ENCODE peak calls at places on chromosomes 1 and 21, in seven cellular contexts. One of them, this sample, is unnamed.

GRCh38 chr1:17061486-17062271 is 7.8 kb upstream of the SDHB start:
- DNase-seq in nephron progenitor cell: no peak
- DNase-seq in kidney: no peak
- DNase-seq in activated CD4-positive, alpha-beta T cell treated with anti-CD3 and anti-CD28 coated beads for 24 hours: no peak
- DNase-seq in activated CD8-positive, alpha-beta T cell treated with anti-CD3 and anti-CD28 coated beads for 36 hours: no peak
- DNase-seq in HT1080: peak; percentile 26
- DNase-seq in cardiac fibroblast: no peak
- DNase-seq in this sample: no peak

GRCh38 chr21:37060296-37060695 is 12.6 kb downstream of the PIGP start:
- DNase-seq in nephron progenitor cell: peak; percentile 22
- DNase-seq in kidney: no peak
- DNase-seq in activated CD4-positive, alpha-beta T cell treated with anti-CD3 and anti-CD28 coated beads for 24 hours: no peak
- DNase-seq in activated CD8-positive, alpha-beta T cell treated with anti-CD3 and anti-CD28 coated beads for 36 hours: peak; percentile 67
- DNase-seq in HT1080: peak; percentile 97
- DNase-seq in cardiac fibroblast: peak; percentile 94
- DNase-seq in this sample: no peak

GRCh38 chr1:47992720-47993119 is 4.5 kb downstream of the TRABD2B start:
- DNase-seq in nephron progenitor cell: peak; percentile 39
- DNase-seq in kidney: no peak
- DNase-seq in activated CD4-positive, alpha-beta T cell treated with anti-CD3 and anti-CD28 coated beads for 24 hours: no peak
- DNase-seq in activated CD8-positive, alpha-beta T cell treated with anti-CD3 and anti-CD28 coated beads for 36 hours: no peak
- DNase-seq in HT1080: no peak
- DNase-seq in cardiac fibroblast: peak; percentile 80
- DNase-seq in this sample: no peak

GRCh38 chr1:94302960-94303359 is 65.6 kb upstream of the ARHGAP29 start:
- DNase-seq in nephron progenitor cell: no peak
- DNase-seq in kidney: no peak
- DNase-seq in activated CD4-positive, alpha-beta T cell treated with anti-CD3 and anti-CD28 coated beads for 24 hours: no peak
- DNase-seq in activated CD8-positive, alpha-beta T cell treated with anti-CD3 and anti-CD28 coated beads for 36 hours: no peak
- DNase-seq in HT1080: no peak
- DNase-seq in cardiac fibroblast: no peak
- DNase-seq in this sample: no peak

GRCh38 chr1:16120940-16121410 is 34.9 kb downstream of the EPHA2 start:
- DNase-seq in nephron progenitor cell: no peak
- DNase-seq in kidney: no peak
- DNase-seq in activated CD4-positive, alpha-beta T cell treated with anti-CD3 and anti-CD28 coated beads for 24 hours: no peak
- DNase-seq in activated CD8-positive, alpha-beta T cell treated with anti-CD3 and anti-CD28 coated beads for 36 hours: no peak
- DNase-seq in HT1080: no peak
- DNase-seq in cardiac fibroblast: no peak
- DNase-seq in this sample: no peak

GRCh38 chr1:243471754-243472725 is 216.2 kb downstream of the SDCCAG8 start:
- DNase-seq in nephron progenitor cell: no peak
- DNase-seq in kidney: no peak
- DNase-seq in activated CD4-positive, alpha-beta T cell treated with anti-CD3 and anti-CD28 coated beads for 24 hours: no peak
- DNase-seq in activated CD8-positive, alpha-beta T cell treated with anti-CD3 and anti-CD28 coated beads for 36 hours: no peak
- DNase-seq in HT1080: peak; percentile 57
- DNase-seq in cardiac fibroblast: no peak
- DNase-seq in this sample: no peak

GRCh38 chr1:150615346-150616201 is 13.8 kb downstream of the ENSA start:
- DNase-seq in nephron progenitor cell: no peak
- DNase-seq in kidney: no peak
- DNase-seq in activated CD4-positive, alpha-beta T cell treated with anti-CD3 and anti-CD28 coated beads for 24 hours: no peak
- DNase-seq in activated CD8-positive, alpha-beta T cell treated with anti-CD3 and anti-CD28 coated beads for 36 hours: peak; percentile 47
- DNase-seq in HT1080: peak; percentile 67
- DNase-seq in cardiac fibroblast: no peak
- DNase-seq in this sample: no peak

GRCh38 chr1:93679546-93679945 is 2.1 kb downstream of the BCAR3 start:
- DNase-seq in nephron progenitor cell: no peak
- DNase-seq in kidney: no peak
- DNase-seq in activated CD4-positive, alpha-beta T cell treated with anti-CD3 and anti-CD28 coated beads for 24 hours: no peak
- DNase-seq in activated CD8-positive, alpha-beta T cell treated with anti-CD3 and anti-CD28 coated beads for 36 hours: no peak
- DNase-seq in HT1080: no peak
- DNase-seq in cardiac fibroblast: no peak
- DNase-seq in this sample: no peak

GRCh38 chr1:231571904-231572303 is 43.4 kb downstream of the TSNAX start:
- DNase-seq in nephron progenitor cell: no peak
- DNase-seq in kidney: no peak
- DNase-seq in activated CD4-positive, alpha-beta T cell treated with anti-CD3 and anti-CD28 coated beads for 24 hours: no peak
- DNase-seq in activated CD8-positive, alpha-beta T cell treated with anti-CD3 and anti-CD28 coated beads for 36 hours: no peak
- DNase-seq in HT1080: no peak
- DNase-seq in cardiac fibroblast: peak; percentile 14
- DNase-seq in this sample: no peak

GRCh38 chr1:232899278-232899677 is 51.1 kb upstream of the NTPCR start:
- DNase-seq in nephron progenitor cell: no peak
- DNase-seq in kidney: no peak
- DNase-seq in activated CD4-positive, alpha-beta T cell treated with anti-CD3 and anti-CD28 coated beads for 24 hours: no peak
- DNase-seq in activated CD8-positive, alpha-beta T cell treated with anti-CD3 and anti-CD28 coated beads for 36 hours: no peak
- DNase-seq in HT1080: no peak
- DNase-seq in cardiac fibroblast: no peak
- DNase-seq in this sample: no peak

GRCh38 chr1:40897499-40897898 is 35.3 kb upstream of the CITED4 start:
- DNase-seq in nephron progenitor cell: no peak
- DNase-seq in kidney: no peak
- DNase-seq in activated CD4-positive, alpha-beta T cell treated with anti-CD3 and anti-CD28 coated beads for 24 hours: no peak
- DNase-seq in activated CD8-positive, alpha-beta T cell treated with anti-CD3 and anti-CD28 coated beads for 36 hours: no peak
- DNase-seq in HT1080: peak; percentile 76
- DNase-seq in cardiac fibroblast: no peak
- DNase-seq in this sample: no peak

GRCh38 chr21:23950344-23950743 is 1656.9 kb downstream of the MRPL39 start:
- DNase-seq in nephron progenitor cell: no peak
- DNase-seq in kidney: no peak
- DNase-seq in activated CD4-positive, alpha-beta T cell treated with anti-CD3 and anti-CD28 coated beads for 24 hours: no peak
- DNase-seq in activated CD8-positive, alpha-beta T cell treated with anti-CD3 and anti-CD28 coated beads for 36 hours: no peak
- DNase-seq in HT1080: no peak
- DNase-seq in cardiac fibroblast: no peak
- DNase-seq in this sample: no peak

GRCh38 chr1:216809649-216810048 is 86.4 kb upstream of the ESRRG start:
- DNase-seq in nephron progenitor cell: no peak
- DNase-seq in kidney: no peak
- DNase-seq in activated CD4-positive, alpha-beta T cell treated with anti-CD3 and anti-CD28 coated beads for 24 hours: no peak
- DNase-seq in activated CD8-positive, alpha-beta T cell treated with anti-CD3 and anti-CD28 coated beads for 36 hours: no peak
- DNase-seq in HT1080: no peak
- DNase-seq in cardiac fibroblast: no peak
- DNase-seq in this sample: no peak

GRCh38 chr1:10168912-10169514 is 41.4 kb upstream of the KIF1B start:
- DNase-seq in nephron progenitor cell: no peak
- DNase-seq in kidney: no peak
- DNase-seq in activated CD4-positive, alpha-beta T cell treated with anti-CD3 and anti-CD28 coated beads for 24 hours: no peak
- DNase-seq in activated CD8-positive, alpha-beta T cell treated with anti-CD3 and anti-CD28 coated beads for 36 hours: peak; percentile 21
- DNase-seq in HT1080: no peak
- DNase-seq in cardiac fibroblast: no peak
- DNase-seq in this sample: no peak

GRCh38 chr1:66576645-66577044 is 42.7 kb downstream of the SGIP1 start:
- DNase-seq in nephron progenitor cell: no peak
- DNase-seq in kidney: no peak
- DNase-seq in activated CD4-positive, alpha-beta T cell treated with anti-CD3 and anti-CD28 coated beads for 24 hours: no peak
- DNase-seq in activated CD8-positive, alpha-beta T cell treated with anti-CD3 and anti-CD28 coated beads for 36 hours: no peak
- DNase-seq in HT1080: peak; percentile 79
- DNase-seq in cardiac fibroblast: peak; percentile 30
- DNase-seq in this sample: no peak

GRCh38 chr1:20250346-20250989 is 40.2 kb upstream of the VWA5B1 start:
- DNase-seq in nephron progenitor cell: no peak
- DNase-seq in kidney: peak; percentile 34
- DNase-seq in activated CD4-positive, alpha-beta T cell treated with anti-CD3 and anti-CD28 coated beads for 24 hours: no peak
- DNase-seq in activated CD8-positive, alpha-beta T cell treated with anti-CD3 and anti-CD28 coated beads for 36 hours: peak; percentile 46
- DNase-seq in HT1080: no peak
- DNase-seq in cardiac fibroblast: peak; percentile 43
- DNase-seq in this sample: no peak

GRCh38 chr1:11431946-11432507 is 46.9 kb upstream of the DISP3 start:
- DNase-seq in nephron progenitor cell: no peak
- DNase-seq in kidney: no peak
- DNase-seq in activated CD4-positive, alpha-beta T cell treated with anti-CD3 and anti-CD28 coated beads for 24 hours: no peak
- DNase-seq in activated CD8-positive, alpha-beta T cell treated with anti-CD3 and anti-CD28 coated beads for 36 hours: no peak
- DNase-seq in HT1080: peak; percentile 14
- DNase-seq in cardiac fibroblast: no peak
- DNase-seq in this sample: no peak

GRCh38 chr1:170853867-170854266 is 81.5 kb upstream of the MROH9 start:
- DNase-seq in nephron progenitor cell: no peak
- DNase-seq in kidney: no peak
- DNase-seq in activated CD4-positive, alpha-beta T cell treated with anti-CD3 and anti-CD28 coated beads for 24 hours: no peak
- DNase-seq in activated CD8-positive, alpha-beta T cell treated with anti-CD3 and anti-CD28 coated beads for 36 hours: no peak
- DNase-seq in HT1080: no peak
- DNase-seq in cardiac fibroblast: no peak
- DNase-seq in this sample: no peak

GRCh38 chr1:94396356-94396755 is 21.8 kb upstream of the ABCD3 start:
- DNase-seq in nephron progenitor cell: peak; percentile 9
- DNase-seq in kidney: no peak
- DNase-seq in activated CD4-positive, alpha-beta T cell treated with anti-CD3 and anti-CD28 coated beads for 24 hours: no peak
- DNase-seq in activated CD8-positive, alpha-beta T cell treated with anti-CD3 and anti-CD28 coated beads for 36 hours: no peak
- DNase-seq in HT1080: peak; percentile 11
- DNase-seq in cardiac fibroblast: peak; percentile 31
- DNase-seq in this sample: no peak

GRCh38 chr1:4853930-4854329 is 199.5 kb downstream of the AJAP1 start:
- DNase-seq in nephron progenitor cell: no peak
- DNase-seq in kidney: no peak
- DNase-seq in activated CD4-positive, alpha-beta T cell treated with anti-CD3 and anti-CD28 coated beads for 24 hours: no peak
- DNase-seq in activated CD8-positive, alpha-beta T cell treated with anti-CD3 and anti-CD28 coated beads for 36 hours: no peak
- DNase-seq in HT1080: no peak
- DNase-seq in cardiac fibroblast: no peak
- DNase-seq in this sample: no peak

GRCh38 chr1:206717237-206717989 is 32.7 kb downstream of the MAPKAPK2 start:
- DNase-seq in nephron progenitor cell: no peak
- DNase-seq in kidney: no peak
- DNase-seq in activated CD4-positive, alpha-beta T cell treated with anti-CD3 and anti-CD28 coated beads for 24 hours: no peak
- DNase-seq in activated CD8-positive, alpha-beta T cell treated with anti-CD3 and anti-CD28 coated beads for 36 hours: peak; percentile 43
- DNase-seq in HT1080: no peak
- DNase-seq in cardiac fibroblast: peak; percentile 65
- DNase-seq in this sample: no peak

GRCh38 chr1:35324486-35324885 is 56.0 kb downstream of the ZMYM4 start:
- DNase-seq in nephron progenitor cell: no peak
- DNase-seq in kidney: no peak
- DNase-seq in activated CD4-positive, alpha-beta T cell treated with anti-CD3 and anti-CD28 coated beads for 24 hours: no peak
- DNase-seq in activated CD8-positive, alpha-beta T cell treated with anti-CD3 and anti-CD28 coated beads for 36 hours: no peak
- DNase-seq in HT1080: no peak
- DNase-seq in cardiac fibroblast: peak; percentile 46
- DNase-seq in this sample: no peak

GRCh38 chr1:151243683-151244216 is 10.8 kb upstream of the PSMD4 start:
- DNase-seq in nephron progenitor cell: no peak
- DNase-seq in kidney: no peak
- DNase-seq in activated CD4-positive, alpha-beta T cell treated with anti-CD3 and anti-CD28 coated beads for 24 hours: no peak
- DNase-seq in activated CD8-positive, alpha-beta T cell treated with anti-CD3 and anti-CD28 coated beads for 36 hours: no peak
- DNase-seq in HT1080: no peak
- DNase-seq in cardiac fibroblast: no peak
- DNase-seq in this sample: no peak

GRCh38 chr1:173202430-173203145 is 4.5 kb downstream of the TNFSF4 start:
- DNase-seq in nephron progenitor cell: peak; percentile 8
- DNase-seq in kidney: no peak
- DNase-seq in activated CD4-positive, alpha-beta T cell treated with anti-CD3 and anti-CD28 coated beads for 24 hours: no peak
- DNase-seq in activated CD8-positive, alpha-beta T cell treated with anti-CD3 and anti-CD28 coated beads for 36 hours: peak; percentile 26
- DNase-seq in HT1080: peak; percentile 59
- DNase-seq in cardiac fibroblast: peak; percentile 89
- DNase-seq in this sample: no peak

GRCh38 chr1:185426761-185427698 is 110.0 kb upstream of the IVNS1ABP start:
- DNase-seq in nephron progenitor cell: no peak
- DNase-seq in kidney: no peak
- DNase-seq in activated CD4-positive, alpha-beta T cell treated with anti-CD3 and anti-CD28 coated beads for 24 hours: no peak
- DNase-seq in activated CD8-positive, alpha-beta T cell treated with anti-CD3 and anti-CD28 coated beads for 36 hours: no peak
- DNase-seq in HT1080: peak; percentile 40
- DNase-seq in cardiac fibroblast: peak; percentile 56
- DNase-seq in this sample: no peak